ENCODE peak calls at places on chromosomes 3 and 15, in nine cellular contexts. K, O, R, T, N, Q, J, V and E are unnamed samples.

GRCh38 chr3:28053759-28054158 is 187.7 kb upstream of the CMC1 start:
- DNase-seq in N (no peak), R (peak; percentile 28), T (peak; percentile 62), J (no peak), O (no peak), V (peak; percentile 86), Q (no peak), K (no peak), E (no peak)

GRCh38 chr3:88195951-88196434 is 46.2 kb downstream of the C3orf38 start:
- DNase-seq in T (no peak), N (no peak), O (no peak), J (no peak), R (peak; percentile 46), V (peak; percentile 30), K (no peak), Q (no peak), E (no peak)

GRCh38 chr15:70789213-70789612 is 25.9 kb upstream of the UACA start:
- DNase-seq in O (no peak), K (no peak), Q (no peak), J (no peak), T (no peak), V (no peak), N (no peak), R (no peak), E (no peak)

GRCh38 chr3:71389191-71389590 is 194.3 kb downstream of the FOXP1 start:
- DNase-seq in O (no peak), T (no peak), N (no peak), J (no peak), Q (peak; percentile 25), R (no peak), K (no peak), V (no peak), E (peak; percentile 60)

GRCh38 chr3:156816091-156816793 is 9.9 kb upstream of the LEKR1 start:
- DNase-seq in R (no peak), N (peak; percentile 24), K (peak; percentile 20), Q (no peak), O (no peak), J (no peak), V (no peak), T (no peak), E (peak; percentile 43)

GRCh38 chr3:28476194-28476593 is 127.6 kb upstream of the AZI2 start:
- DNase-seq in J (no peak), O (no peak), R (peak; percentile 15), K (no peak), T (peak; percentile 37), Q (peak; percentile 39), V (peak; percentile 46), N (no peak), E (no peak)

GRCh38 chr3:152056481-152056880 is 183.0 kb downstream of the SUCNR1 start:
- DNase-seq in T (no peak), N (no peak), O (no peak), Q (peak; percentile 75), R (no peak), J (no peak), V (no peak), K (no peak), E (no peak)

GRCh38 chr3:113747719-113748046 is 848 bp downstream of the ATP6V1A start:
- DNase-seq in K (no peak), V (peak; percentile 13), Q (peak; percentile 26), T (no peak), J (no peak), R (no peak), N (peak; percentile 9), O (no peak), E (no peak)

GRCh38 chr3:51336261-51336660 is 48.8 kb upstream of the MANF start:
- DNase-seq in Q (no peak), K (no peak), T (no peak), R (no peak), J (no peak), V (no peak), O (no peak), N (no peak), E (no peak)

GRCh38 chr15:88625943-88626741 is 5.0 kb downstream of the AEN start:
- DNase-seq in R (no peak), Q (no peak), V (no peak), O (no peak), N (no peak), J (no peak), T (no peak), K (no peak), E (no peak)

GRCh38 chr3:133833880-133834620 is 28.4 kb downstream of the SRPRB start:
- DNase-seq in K (no peak), T (no peak), V (no peak), Q (no peak), O (peak; percentile 13), J (no peak), N (no peak), R (no peak), E (peak; percentile 9)

GRCh38 chr3:143928541-143929255 is 42.9 kb upstream of the DIPK2A start:
- DNase-seq in J (no peak), N (no peak), Q (no peak), R (no peak), T (no peak), K (no peak), O (no peak), V (no peak), E (no peak)

GRCh38 chr15:64455951-64456350 is 4.4 kb upstream of the ZNF609 start:
- DNase-seq in K (peak; percentile 36), Q (no peak), O (no peak), J (no peak), N (no peak), V (no peak), T (no peak), R (no peak), E (peak; percentile 29)

GRCh38 chr15:74489518-74490338 is 28.8 kb upstream of the UBL7 start:
- DNase-seq in R (no peak), K (peak; percentile 32), V (peak; percentile 40), T (peak; percentile 30), Q (peak; percentile 81), N (peak; percentile 57), O (no peak), J (no peak), E (peak; percentile 31)

GRCh38 chr3:113157408-113157980 is 53.9 kb upstream of the BOC start:
- DNase-seq in K (peak; percentile 52), Q (no peak), T (no peak), V (no peak), R (peak; percentile 39), J (peak; percentile 41), N (no peak), O (no peak), E (no peak)

GRCh38 chr3:42762046-42762724 is 10.9 kb downstream of the CCDC13 start:
- DNase-seq in Q (no peak), K (no peak), T (no peak), V (no peak), N (no peak), O (peak; percentile 52), R (no peak), J (no peak), E (no peak)

GRCh38 chr3:99625643-99626414 is 12.6 kb upstream of the COL8A1 start:
- DNase-seq in V (no peak), T (no peak), O (no peak), Q (no peak), K (no peak), R (peak; percentile 62), J (no peak), N (no peak), E (no peak)

GRCh38 chr3:59408047-59408624 is 358.3 kb upstream of the CFAP20DC start:
- DNase-seq in O (no peak), K (no peak), T (no peak), J (no peak), Q (no peak), N (no peak), R (no peak), V (no peak), E (no peak)